ENCODE peak calls at places on chromosomes 4 and X, in seven cellular contexts. F, I, B, M, A, D and H are unnamed samples.

GRCh38 chrX:107748490-107748889 is 27.1 kb downstream of the TSC22D3 start:
- DNase-seq in A (no peak), F (no peak), M (no peak), B (no peak), I (no peak), D (no peak), H (no peak)

GRCh38 chr4:74632634-74633033 is 161.7 kb downstream of the BTC start:
- DNase-seq in A (peak), B (no peak), I (no peak), M (peak), D (no peak), F (no peak), H (peak)

GRCh38 chr4:154399259-154399974 is 92.2 kb downstream of the DCHS2 start:
- DNase-seq in D (no peak), F (no peak), M (no peak), B (no peak), A (peak), I (peak), H (peak)

GRCh38 chr4:10619220-10619619 is 65.3 kb downstream of the CLNK start:
- DNase-seq in I (no peak), F (no peak), A (peak), M (no peak), B (no peak), D (no peak), H (peak)

GRCh38 chr4:119550857-119551532 is 77.6 kb downstream of the PDE5A start:
- DNase-seq in I (peak), D (no peak), M (no peak), F (no peak), A (no peak), B (no peak), H (peak)

GRCh38 chr4:118682928-118683327 is 2.3 kb upstream of the METTL14 start:
- DNase-seq in B (no peak), M (no peak), F (no peak), I (peak), A (peak), D (no peak), H (no peak)

GRCh38 chr4:41620594-41621256 is 82.8 kb downstream of the LIMCH1 start:
- DNase-seq in I (peak), M (no peak), F (no peak), B (no peak), D (no peak), A (no peak), H (no peak)

GRCh38 chr4:160212078-160212477 is 1109.2 kb downstream of the RAPGEF2 start:
- DNase-seq in A (no peak), D (no peak), M (no peak), B (no peak), I (no peak), F (no peak), H (no peak)

GRCh38 chrX:71195959-71196727 is 26.9 kb upstream of the GJB1 start:
- DNase-seq in A (no peak), B (no peak), M (no peak), F (no peak), I (peak), D (no peak), H (no peak)

GRCh38 chr4:5461477-5461876 is 246.9 kb downstream of the EVC2 start:
- DNase-seq in F (no peak), I (no peak), M (no peak), D (no peak), B (no peak), A (no peak), H (no peak)

GRCh38 chr4:125085-125820 is 952 bp downstream of the ZNF718 start:
- DNase-seq in I (peak), F (peak), M (peak), A (peak), B (peak), D (peak), H (peak)

GRCh38 chrX:119887721-119888425 is 7.8 kb upstream of the AKAP14 start:
- DNase-seq in I (peak), B (peak), A (no peak), M (peak), F (peak), D (peak), H (peak)
- H3K4me3 ChIP-seq in I (peak), B (no peak), A (peak), M (peak), F (peak), D (no peak), H (peak)

GRCh38 chrX:38069991-38070390 is 63.6 kb downstream of the SYTL5 start:
- DNase-seq in A (no peak), B (no peak), M (no peak), I (no peak), F (no peak), D (no peak), H (no peak)
- H3K27ac ChIP-seq in A (no peak), B (no peak), M (no peak), I (no peak), F (no peak), D (no peak), H (no peak)

GRCh38 chr4:14641871-14642270 is 360.4 kb upstream of the CPEB2 start:
- DNase-seq in F (no peak), B (no peak), A (no peak), I (no peak), M (no peak), D (no peak), H (no peak)

GRCh38 chr4:14640476-14640875 is 361.8 kb upstream of the CPEB2 start:
- DNase-seq in B (no peak), F (no peak), A (no peak), M (no peak), D (no peak), I (no peak), H (no peak)

GRCh38 chr4:14632041-14632440 is 370.2 kb upstream of the CPEB2 start:
- DNase-seq in D (no peak), F (no peak), B (no peak), M (no peak), A (no peak), I (no peak), H (no peak)

GRCh38 chr4:14636563-14636962 is 365.7 kb upstream of the CPEB2 start:
- DNase-seq in F (no peak), M (no peak), D (no peak), A (no peak), I (no peak), B (no peak), H (no peak)
- H3K4me3 ChIP-seq in F (no peak), M (no peak), D (no peak), A (no peak), I (no peak), B (no peak), H (no peak)

DNA sequence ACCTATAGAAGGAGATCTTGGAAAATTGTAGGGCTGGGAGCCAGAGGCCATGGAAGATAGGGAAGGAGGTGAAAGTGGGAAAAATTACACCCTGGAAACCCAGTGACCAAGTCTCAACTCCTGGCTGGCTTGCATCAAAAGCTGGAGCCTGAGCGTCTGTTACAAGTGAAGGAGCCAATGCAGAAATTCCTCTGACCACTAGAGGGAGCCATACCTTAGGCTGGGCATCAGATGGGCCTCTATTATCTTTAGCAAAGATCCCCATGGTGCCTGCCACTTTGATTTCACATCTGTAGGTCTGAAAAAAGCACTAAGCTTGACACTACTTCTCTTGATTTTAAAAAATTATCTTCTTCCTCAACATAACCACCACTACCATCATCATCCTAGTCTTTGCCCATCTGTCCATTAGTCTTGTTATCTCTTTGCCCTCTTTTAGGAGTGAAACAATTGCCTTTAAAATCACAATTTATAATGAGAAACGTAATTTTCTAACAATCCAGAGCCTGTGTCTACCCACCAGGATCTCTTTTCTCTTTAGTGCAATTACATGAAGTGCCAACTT is 62.9 kb downstream of the ANAPC4 start:
- DNase-seq in D (no peak), I (peak), F (no peak), A (peak), M (no peak), B (no peak), H (peak)
- H3K27ac ChIP-seq in D (no peak), I (no peak), F (peak), A (no peak), M (no peak), B (no peak), H (no peak)

DNA sequence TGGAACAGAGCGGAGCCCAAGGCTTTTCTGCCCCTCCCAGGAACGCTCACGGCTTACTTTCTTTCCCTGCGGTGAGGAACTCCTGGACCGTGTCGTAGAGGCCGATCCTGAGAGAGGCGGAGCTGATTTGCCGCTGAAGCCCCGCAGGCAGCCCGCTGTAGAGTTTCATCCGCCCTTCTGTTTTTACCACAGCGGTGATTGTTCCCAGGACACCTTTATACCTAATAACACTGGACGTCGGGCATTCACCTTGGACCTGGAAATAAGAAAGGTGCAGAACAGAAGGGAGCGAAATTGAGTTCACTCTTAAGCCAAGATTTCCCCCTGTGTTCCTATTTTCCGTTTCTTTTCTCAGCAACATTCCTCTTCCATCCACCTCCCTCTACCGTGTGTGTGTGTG is 1.0 kb downstream of the UCP1 start:
- DNase-seq in B (no peak), D (no peak), F (no peak), A (no peak), I (peak), M (no peak), H (no peak)
- H3K4me3 ChIP-seq in B (no peak), D (no peak), F (peak), A (no peak), I (peak), M (no peak), H (peak)

GRCh38 chrX:19849433-19850190 is 37.8 kb downstream of the SH3KBP1 start:
- DNase-seq in F (no peak), D (no peak), I (no peak), B (no peak), A (no peak), M (no peak), H (no peak)

GRCh38 chrX:19842542-19842941 is 44.9 kb downstream of the SH3KBP1 start:
- DNase-seq in M (no peak), A (no peak), I (no peak), B (no peak), F (no peak), D (no peak), H (no peak)

GRCh38 chrX:19848110-19848509 is 39.3 kb downstream of the SH3KBP1 start:
- DNase-seq in M (no peak), I (no peak), A (no peak), B (no peak), D (no peak), F (no peak), H (no peak)

GRCh38 chrX:19852014-19853005 is 35.1 kb downstream of the SH3KBP1 start:
- DNase-seq in M (no peak), A (peak), F (peak), I (no peak), B (no peak), D (no peak), H (peak)

DNA sequence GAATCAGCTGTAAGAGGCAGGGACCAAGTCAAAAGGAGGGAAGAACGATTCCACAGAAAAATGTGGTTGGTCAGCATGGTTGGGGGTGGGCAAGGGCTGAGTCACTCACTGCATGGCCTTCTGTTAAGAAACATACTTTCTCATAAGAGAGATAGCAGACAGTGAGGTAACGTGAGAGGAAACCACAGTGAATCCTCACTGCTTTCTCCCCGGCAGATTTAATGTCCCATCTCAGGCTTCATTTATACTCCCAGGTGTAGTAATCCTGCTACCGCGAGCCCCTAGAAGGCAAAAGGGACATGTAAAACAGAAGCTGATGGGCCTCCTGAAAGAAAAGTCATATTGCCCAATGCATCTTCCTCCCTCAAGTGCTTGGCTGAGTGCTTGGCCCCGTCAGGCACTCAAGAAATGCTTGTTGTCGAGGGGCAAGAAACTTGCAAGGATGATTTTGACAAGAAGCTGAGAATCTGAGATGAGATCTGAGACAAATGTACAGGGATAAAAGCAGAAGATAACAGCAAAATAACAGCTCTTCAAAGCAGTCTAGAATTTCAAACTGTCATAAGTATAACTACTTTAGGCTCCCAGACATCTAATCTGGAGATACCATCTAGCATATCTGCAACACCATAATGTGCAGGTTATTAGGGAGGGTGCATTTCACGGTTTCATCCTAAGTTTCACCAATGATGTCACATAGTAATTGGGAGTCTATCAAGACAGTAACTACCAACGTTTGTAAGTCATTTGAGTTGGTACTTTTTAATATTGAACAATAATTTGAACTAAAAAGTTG is 40.2 kb downstream of the SH3KBP1 start:
- DNase-seq in B (peak), I (peak), M (no peak), A (peak), D (no peak), F (peak), H (peak)
- H3K27ac ChIP-seq in B (no peak), I (no peak), M (peak), A (no peak), D (no peak), F (no peak), H (peak)

GRCh38 chr4:112510468-112511293 is 5.3 kb downstream of the NEUROG2 start:
- DNase-seq in D (no peak), I (peak), M (no peak), A (no peak), B (no peak), F (no peak), H (no peak)
- H3K4me3 ChIP-seq in D (no peak), I (peak), M (no peak), A (peak), B (no peak), F (peak), H (peak)

GRCh38 chr4:48334236-48334635 is 7.1 kb upstream of the SLAIN2 start:
- DNase-seq in M (no peak), A (no peak), B (no peak), F (no peak), I (no peak), D (no peak), H (no peak)
- H3K27ac ChIP-seq in M (no peak), A (no peak), B (no peak), F (no peak), I (no peak), D (no peak), H (no peak)